ENCODE peak calls at places on chromosomes 5 and 9, in five cellular contexts. F, B, S, K and D are unnamed samples. For H3K4me1, the result is how much of the 10 kb centered on the place peaks cover.

GRCh38 chr5:64301566-64301965 is 135.9 kb downstream of the RNF180 start:
- DNase-seq in K (no peak), B (no peak), F (no peak), S (no peak), D (no peak)

GRCh38 chr5:149445739-149446369 is 66.8 kb upstream of the IL17B start:
- DNase-seq in F (peak), B (no peak), K (peak), S (no peak), D (peak)

GRCh38 chr9:110078626-110079025 is 129.3 kb downstream of the C9orf152 start:
- DNase-seq in B (no peak), K (no peak), S (no peak), F (no peak), D (no peak)

GRCh38 chr5:32217886-32218396 is 43.8 kb upstream of the GOLPH3 start:
- DNase-seq in B (no peak), F (no peak), S (no peak), K (peak), D (peak)

GRCh38 chr5:60223342-60223741 is 329.8 kb upstream of the PDE4D start:
- DNase-seq in B (no peak), F (no peak), S (no peak), K (no peak), D (peak)

GRCh38 chr9:131624636-131625241 is 79.4 kb downstream of the PRRT1B start:
- DNase-seq in B (no peak), F (peak), K (no peak), S (no peak), D (peak)

GRCh38 chr9:71936066-71936465 is 24.6 kb downstream of the C9orf85 start:
- DNase-seq in K (no peak), B (no peak), S (no peak), F (peak), D (no peak)

GRCh38 chr9:93010056-93010455 is 48.4 kb upstream of the SUSD3 start:
- DNase-seq in K (no peak), B (no peak), F (no peak), S (no peak), D (no peak)

GRCh38 chr5:175285263-175285662 is 158.7 kb downstream of the DRD1 start:
- DNase-seq in S (no peak), B (no peak), F (peak), K (no peak), D (no peak)

GRCh38 chr9:116423149-116423548 is 264.0 kb upstream of the TRIM32 start:
- DNase-seq in F (no peak), K (no peak), B (no peak), S (no peak), D (no peak)

GRCh38 chr5:52702877-52703276 is 84.8 kb upstream of the ITGA1 start:
- DNase-seq in S (no peak), K (peak), F (no peak), B (no peak), D (no peak)

GRCh38 chr5:149416977-149417713 is 38.1 kb upstream of the IL17B start:
- DNase-seq in S (peak), F (peak), K (peak), B (no peak), D (no peak)

GRCh38 chr5:147887026-147887627 is 8.6 kb downstream of the SCGB3A2 start:
- DNase-seq in B (no peak), F (peak), S (no peak), K (peak), D (no peak)

GRCh38 chr5:106699198-106699597 is 971.5 kb downstream of the EFNA5 start:
- DNase-seq in K (no peak), F (no peak), B (no peak), S (no peak), D (peak)

GRCh38 chr5:107919969-107920368 is 249.2 kb upstream of the EFNA5 start:
- DNase-seq in K (no peak), S (no peak), B (no peak), F (no peak), D (no peak)

GRCh38 chr5:160197341-160198147 is 31.8 kb upstream of the FABP6 start:
- DNase-seq in K (peak), F (peak), B (no peak), S (no peak), D (peak)

GRCh38 chr5:151296478-151296830 is 7.1 kb downstream of the SLC36A3 start:
- DNase-seq in B (no peak), K (no peak), S (no peak), F (no peak), D (no peak)

GRCh38 chr9:131019387-131020239 is 10.6 kb downstream of the LAMC3 start:
- DNase-seq in S (peak), B (no peak), K (no peak), F (no peak), D (no peak)

GRCh38 chr9:97594414-97594921 is 38.7 kb downstream of the TSTD2 start:
- DNase-seq in K (no peak), F (no peak), S (no peak), B (no peak), D (peak)

GRCh38 chr5:75848077-75848476 is 130.8 kb upstream of the POC5 start:
- DNase-seq in K (no peak), F (no peak), S (no peak), B (no peak), D (no peak)

GRCh38 chr9:92668746-92669526 is 995 bp downstream of the IPPK start:
- DNase-seq in K (peak), S (no peak), F (peak), B (no peak), D (peak)

GRCh38 chr9:78297672-78297961 is 692 bp downstream of the PSAT1 start:
- DNase-seq in K (peak), S (no peak), F (peak), B (no peak), D (no peak)

GRCh38 chr9:12694013-12694412 is 828 bp downstream of the TYRP1 start:
- DNase-seq in F (no peak), B (no peak), S (no peak), K (no peak), D (no peak)

GRCh38 chr9:104923289-104923688 is 4.7 kb downstream of the ABCA1 start:
- DNase-seq in B (no peak), K (peak), S (no peak), F (peak), D (no peak)
- H3K27ac ChIP-seq in B (no peak), K (no peak), S (no peak), F (peak), D (no peak)

GRCh38 chr9:133124123-133124948 is 3.3 kb upstream of the RALGDS start:
- DNase-seq in B (no peak), K (no peak), S (no peak), F (no peak), D (no peak)

GRCh38 chr9:133122167-133122550 is 1.1 kb upstream of the RALGDS start:
- DNase-seq in K (no peak), S (no peak), B (no peak), F (no peak), D (no peak)

GRCh38 chr9:133121200-133122166 is at the start of gene RALGDS:
- DNase-seq in B (peak), K (peak), F (peak), S (peak), D (peak)

GRCh38 chr9:133122605-133122934 is 1.5 kb upstream of the RALGDS start:
- DNase-seq in K (no peak), F (no peak), S (no peak), B (no peak), D (no peak)

DNA sequence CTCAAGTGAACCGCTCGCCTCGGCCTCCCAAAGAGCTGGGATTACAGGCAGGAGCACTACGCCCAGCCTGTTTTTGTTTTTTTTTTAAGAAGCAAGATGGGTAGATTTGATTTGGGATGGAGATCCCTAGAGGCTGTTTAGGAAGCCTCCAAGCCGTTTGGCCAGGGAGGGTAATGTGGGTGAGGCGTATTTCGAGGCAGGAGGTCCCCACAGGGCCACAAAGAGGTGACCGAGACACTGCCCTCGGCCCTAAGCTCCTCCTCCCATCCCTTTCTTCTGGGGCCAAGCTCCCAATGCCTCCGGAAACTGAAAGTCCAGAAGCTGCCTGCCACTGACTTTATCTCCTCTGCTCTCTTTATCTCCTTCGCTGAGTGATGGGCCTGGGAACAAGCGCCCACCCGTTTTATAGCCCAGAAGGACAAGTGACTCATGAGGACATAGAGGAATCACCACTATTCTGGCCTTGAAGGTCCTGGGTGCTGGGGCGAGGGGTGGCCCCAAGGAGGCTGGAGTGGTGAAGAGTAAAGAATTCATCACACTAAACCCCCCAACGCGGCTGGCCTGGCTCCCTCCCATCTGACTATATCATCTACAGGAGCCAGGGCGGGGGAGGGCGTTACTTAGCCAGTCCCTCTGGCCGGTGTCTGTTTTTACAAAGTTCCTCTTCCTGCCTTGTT is 2.0 kb upstream of the RALGDS start:
- DNase-seq in S (no peak), K (peak), B (no peak), F (peak), D (no peak)
- H3K4me1 ChIP-seq in S (under half), K (half or more), B (under half), F (under half), D (under half)

GRCh38 chr9:125143377-125144090 is at the start of gene SCAI:
- DNase-seq in S (peak), F (peak), B (peak), K (peak), D (peak)
- H3K27ac ChIP-seq in S (peak), F (peak), B (peak), K (peak), D (no peak)

GRCh38 chr5:126516852-126517251 is 78.2 kb downstream of the ALDH7A1 start:
- DNase-seq in S (no peak), B (no peak), K (no peak), F (peak), D (no peak)
- H3K4me1 ChIP-seq in S (under half), B (under half), K (under half), F (under half), D (under half)

DNA sequence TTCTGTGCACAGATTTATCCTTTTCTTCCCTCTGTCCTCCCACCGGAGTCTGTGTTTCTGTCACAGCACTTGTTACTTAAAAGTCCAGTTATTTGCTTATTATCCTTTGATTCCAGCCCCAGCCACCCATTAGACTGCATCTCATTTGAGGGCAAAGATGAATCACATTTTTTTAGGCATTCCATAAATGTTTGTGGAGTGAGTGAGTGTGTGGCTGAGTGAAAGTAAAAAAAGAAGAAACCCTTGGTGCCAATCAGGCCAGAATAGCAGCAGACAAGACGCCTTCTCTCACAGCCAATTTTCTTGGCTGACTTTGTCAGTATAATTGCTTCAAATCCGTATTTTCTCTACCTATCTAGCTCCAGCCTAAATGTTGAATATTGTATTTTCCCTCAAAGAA is 613.0 kb upstream of the WWC1 start:
- DNase-seq in K (peak), F (no peak), B (no peak), S (no peak), D (no peak)
- H3K27ac ChIP-seq in K (no peak), F (no peak), B (no peak), S (no peak), D (no peak)

DNA sequence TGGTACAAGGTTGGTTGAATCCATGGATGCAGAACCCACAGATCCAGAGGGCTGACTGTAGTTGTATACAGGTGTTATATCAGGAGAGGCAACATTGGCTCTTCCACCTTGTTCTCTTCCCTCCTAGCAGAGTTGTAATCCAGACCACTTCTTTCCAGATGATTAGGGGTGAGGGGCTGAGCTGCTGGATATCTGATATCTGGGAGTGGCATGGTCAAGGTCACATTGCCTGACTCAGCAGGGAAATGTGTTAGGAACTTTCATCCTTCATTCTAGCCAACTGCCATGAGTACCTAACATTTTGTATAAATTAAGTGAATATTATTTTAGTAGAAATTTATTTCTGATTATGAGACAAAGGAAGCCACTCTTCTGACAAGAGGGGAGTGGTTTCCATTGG is 7.3 kb downstream of the DAPK1 start:
- DNase-seq in S (no peak), K (no peak), B (no peak), F (no peak), D (no peak)
- H3K4me1 ChIP-seq in S (under half), K (under half), B (under half), F (under half), D (under half)

DNA sequence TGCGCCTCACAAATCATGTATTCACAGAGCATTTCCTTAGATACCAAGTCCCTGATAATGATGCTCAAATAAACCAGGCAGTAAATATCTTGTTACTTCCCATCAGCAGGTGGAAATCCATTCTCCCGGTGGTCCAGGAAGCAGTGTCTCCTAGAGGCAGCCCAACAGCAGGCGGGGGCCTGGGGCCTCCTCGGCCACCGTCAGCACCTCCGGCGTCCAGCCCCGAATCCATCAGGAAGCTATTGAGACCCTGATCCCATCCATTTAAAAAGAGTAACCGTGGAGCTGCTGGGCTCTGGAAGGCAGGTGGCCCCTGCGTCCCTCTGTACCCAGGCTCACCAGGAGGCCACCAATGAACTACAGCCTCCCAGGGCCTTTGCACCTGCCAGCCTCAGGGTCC is 54.0 kb downstream of the VAV2 start:
- DNase-seq in B (no peak), S (no peak), K (no peak), F (no peak), D (no peak)
- H3K27ac ChIP-seq in B (no peak), S (no peak), K (no peak), F (no peak), D (no peak)

DNA sequence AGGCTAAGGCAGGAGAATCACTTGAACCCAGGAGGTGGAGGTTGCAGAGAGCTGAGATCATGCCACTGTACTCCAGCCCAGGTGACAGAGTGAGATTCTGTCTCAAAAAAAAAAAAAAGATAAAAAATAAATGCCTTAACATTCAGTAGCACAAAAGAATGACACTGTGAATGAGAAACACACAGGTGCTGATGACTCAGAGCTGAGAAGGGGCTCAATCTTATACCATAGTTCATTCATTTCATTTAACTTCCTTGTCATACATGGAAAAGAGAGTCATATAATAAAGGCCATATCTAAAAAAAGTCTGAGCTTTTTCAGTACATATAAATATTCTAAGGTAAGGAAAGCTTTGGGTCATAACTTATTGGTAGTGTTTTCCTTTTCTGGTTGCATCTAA is 40.6 kb downstream of the WWC1 start:
- DNase-seq in B (no peak), S (no peak), K (no peak), F (no peak), D (no peak)
- H3K4me1 ChIP-seq in B (under half), S (under half), K (under half), F (under half), D (under half)

GRCh38 chr9:83304686-83305085 is 233.5 kb downstream of the FRMD3 start:
- DNase-seq in S (peak), B (no peak), F (peak), K (peak), D (no peak)

GRCh38 chr9:83294816-83295215 is 231.9 kb upstream of the RASEF start:
- DNase-seq in B (no peak), K (no peak), F (no peak), S (no peak), D (no peak)

GRCh38 chr9:83299556-83299955 is 236.6 kb upstream of the RASEF start:
- DNase-seq in S (no peak), K (peak), B (no peak), F (no peak), D (no peak)

GRCh38 chr9:83296123-83296522 is 233.2 kb upstream of the RASEF start:
- DNase-seq in S (no peak), B (no peak), F (no peak), K (no peak), D (no peak)

GRCh38 chr9:83299094-83299493 is 236.2 kb upstream of the RASEF start:
- DNase-seq in K (no peak), S (no peak), F (no peak), B (no peak), D (no peak)
- H3K27ac ChIP-seq in K (no peak), S (no peak), F (no peak), B (no peak), D (no peak)

DNA sequence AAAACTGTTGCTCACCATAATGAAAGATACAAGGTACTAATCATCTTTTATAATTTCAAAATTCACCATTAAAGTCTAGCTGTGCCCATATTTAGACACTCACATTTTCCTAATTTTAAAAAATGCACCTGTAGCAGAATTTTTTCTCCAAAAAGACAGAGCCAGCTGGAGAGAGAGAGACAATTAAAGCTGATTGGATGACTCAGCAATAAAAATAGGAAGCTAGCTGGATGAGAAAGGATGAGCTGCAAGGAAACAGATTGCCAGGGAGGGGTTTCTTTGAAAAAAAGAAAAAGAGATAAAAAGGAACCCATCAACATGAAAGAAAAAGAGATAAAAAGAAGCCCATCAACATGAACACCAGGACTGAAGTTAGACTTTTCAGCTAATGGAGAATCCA is 73.8 kb downstream of the HCN1 start:
- DNase-seq in S (no peak), B (no peak), K (no peak), F (no peak), D (no peak)
- H3K4me1 ChIP-seq in S (under half), B (under half), K (under half), F (under half), D (under half)